ENCODE peak calls at places on chromosomes 16 and 17, in ten cellular contexts. A is activated naive CD4-positive, alpha-beta T cell; D is CD4-positive, CD25-positive, alpha-beta regulatory T cell; F is amniotic stem cell; K is fibroblast of the aortic adventitia; U is stimulated activated naive CD8-positive, alpha-beta T cell treated with anti-CD3 and anti-CD28 coated beads, Interleukin-15, Interleukin-2, amounts not matched to agents 100 U/mL and 50 U/mL, for 24 hours; M is lung; P is CD8-positive, alpha-beta T cell; W is stimulated activated CD8-positive, alpha-beta memory T cell treated with anti-CD3 and anti-CD28 coated beads, Interleukin-4, amount 100 ng/mL, for 1 hour; I is GM12891. N is an unnamed sample.

GRCh38 chr17:45334231-45334630 is 17.4 kb upstream of the MAP3K14 start:
- DNase-seq in A (no peak), D (no peak), F (no peak), K (no peak), U (no peak), M (no peak), P (no peak), W (no peak), I (no peak), N (no peak)

GRCh38 chr16:19118938-19119431 is 5.2 kb downstream of the ITPRIPL2 start:
- DNase-seq in A (no peak), D (no peak), F (peak; percentile 84), K (peak; percentile 94), U (peak; percentile 58), M (peak; percentile 52), P (no peak), W (no peak), I (no peak), N (no peak)

GRCh38 chr16:11465675-11466074 is 120.4 kb downstream of the RMI2 start:
- DNase-seq in A (no peak), D (no peak), F (no peak), K (no peak), U (no peak), M (no peak), P (no peak), W (no peak), I (no peak), N (no peak)

GRCh38 chr17:45307290-45308015 is 9.4 kb downstream of the MAP3K14 start:
- DNase-seq in A (no peak), D (peak; percentile 56), F (peak; percentile 53), K (peak; percentile 92), U (peak; percentile 57), M (no peak), P (peak; percentile 36), W (no peak), I (no peak), N (no peak)

GRCh38 chr17:73142763-73143395 is 21.9 kb upstream of the SSTR2 start:
- DNase-seq in A (no peak), D (no peak), F (no peak), K (peak; percentile 13), U (no peak), M (no peak), P (no peak), W (no peak), I (no peak), N (no peak)

GRCh38 chr17:42016411-42016831 is 818 bp downstream of the DNAJC7 start:
- DNase-seq in A (no peak), D (peak; percentile 15), F (no peak), K (peak; percentile 45), U (peak; percentile 35), M (no peak), P (no peak), W (no peak), I (no peak), N (no peak)

GRCh38 chr17:13306310-13306962 is 288.6 kb upstream of the ELAC2 start:
- DNase-seq in A (no peak), D (no peak), F (no peak), K (peak; percentile 82), U (peak; percentile 12), M (no peak), P (no peak), W (no peak), I (no peak), N (peak; percentile 28)

GRCh38 chr17:49216953-49217650 is 6.6 kb downstream of the ABI3 start:
- DNase-seq in A (no peak), D (no peak), F (no peak), K (no peak), U (no peak), M (peak; percentile 62), P (no peak), W (no peak), I (no peak), N (peak; percentile 33)

GRCh38 chr17:75759457-75759856 is 5.5 kb downstream of the GALK1 start:
- DNase-seq in A (no peak), D (no peak), F (no peak), K (no peak), U (no peak), M (no peak), P (no peak), W (no peak), I (no peak), N (no peak)